ENCODE peak calls at places on chromosomes 16 and 17, in seven cellular contexts. T is lower lobe of right lung, F is choroid plexus epithelial cell, Y is GM10248, I is cardiac fibroblast, N is neural crest cell, Q is sigmoid colon. O is an unnamed sample.
A peak's percentile ranks its signal among the peaks of the same experiment; 100 is the strongest.

GRCh38 chr16:483351-484075 is 44.0 kb upstream of the CAPN15 start:
- DNase-seq in Q (no peak), F (peak; percentile 35), N (no peak), Y (no peak), I (no peak), T (no peak), O (no peak)

GRCh38 chr17:71071837-71072236 is 902.5 kb downstream of the KCNJ2 start:
- DNase-seq in T (no peak), Y (no peak), I (peak; percentile 99), F (peak; percentile 98), N (no peak), Q (no peak), O (no peak)

GRCh38 chr17:17685775-17686291 is 4.6 kb downstream of the RAI1 start:
- DNase-seq in N (no peak), Q (no peak), Y (no peak), I (peak; percentile 69), F (peak; percentile 73), T (peak; percentile 78), O (no peak)

GRCh38 chr16:30651124-30652004 is 604 bp downstream of the PRR14 start:
- DNase-seq in N (peak; percentile 42), I (peak; percentile 67), Q (peak; percentile 85), Y (peak; percentile 88), T (peak; percentile 82), F (peak; percentile 60), O (peak; percentile 93)

GRCh38 chr16:58655215-58655596 is 25.6 kb upstream of the CNOT1 start:
- DNase-seq in N (no peak), Y (no peak), I (no peak), T (no peak), F (no peak), Q (no peak), O (no peak)

GRCh38 chr16:5615868-5616642 is 518.5 kb upstream of the EEF2KMT start:
- DNase-seq in I (peak; percentile 5), F (no peak), T (peak; percentile 60), Y (peak; percentile 59), N (peak; percentile 70), Q (peak; percentile 66), O (peak; percentile 57)

GRCh38 chr17:3754458-3755334 is 31.0 kb downstream of the HASPIN start:
- DNase-seq in T (peak; percentile 93), N (peak; percentile 25), I (peak; percentile 13), Q (no peak), Y (peak; percentile 76), F (no peak), O (peak; percentile 69)

GRCh38 chr16:7303677-7304200 is 28.9 kb upstream of the RBFOX1 start:
- DNase-seq in I (no peak), Y (no peak), Q (no peak), T (no peak), F (no peak), N (no peak), O (no peak)

GRCh38 chr17:56478836-56479447 is 114.6 kb upstream of the NOG start:
- DNase-seq in Q (no peak), I (peak; percentile 22), Y (peak; percentile 20), N (no peak), T (no peak), F (peak; percentile 41), O (peak; percentile 31)

GRCh38 chr17:2837147-2837561 is 40.9 kb downstream of the RAP1GAP2 start:
- DNase-seq in Q (no peak), I (no peak), F (no peak), N (no peak), Y (peak; percentile 69), T (no peak), O (peak; percentile 69)

GRCh38 chr17:1367351-1367745 is 32.7 kb downstream of the YWHAE start:
- DNase-seq in Y (no peak), Q (no peak), T (no peak), N (no peak), F (no peak), I (no peak), O (no peak)

GRCh38 chr16:72312862-72313261 is 140.9 kb upstream of the PMFBP1 start:
- DNase-seq in T (no peak), Y (no peak), F (peak; percentile 43), Q (no peak), I (no peak), N (no peak), O (no peak)

GRCh38 chr16:79970551-79971236 is 370.2 kb upstream of the MAF start:
- DNase-seq in I (peak; percentile 23), F (peak; percentile 12), Q (peak; percentile 77), N (no peak), Y (no peak), T (no peak), O (no peak)

GRCh38 chr17:48552453-48553189 is 7.7 kb upstream of the HOXB2 start:
- DNase-seq in Q (peak; percentile 81), I (no peak), T (no peak), F (no peak), Y (no peak), N (no peak), O (peak; percentile 70)

GRCh38 chr16:1785846-1786170 is 3.0 kb downstream of the NUBP2 start:
- DNase-seq in F (no peak), T (no peak), Y (no peak), I (no peak), Q (no peak), N (no peak), O (no peak)

GRCh38 chr17:32487460-32488176 is 825 bp downstream of the CDK5R1 start:
- DNase-seq in F (no peak), T (peak; percentile 45), Q (no peak), Y (peak; percentile 59), I (peak; percentile 13), N (no peak), O (peak; percentile 73)

GRCh38 chr17:38667099-38667786 is 7.5 kb downstream of the EPOP start:
- DNase-seq in Y (peak; percentile 79), F (peak; percentile 85), I (peak; percentile 79), T (peak; percentile 67), Q (peak; percentile 81), N (peak; percentile 69), O (peak; percentile 82)

GRCh38 chr16:15795615-15796014 is 61.2 kb downstream of the MYH11 start:
- DNase-seq in Y (no peak), F (no peak), N (no peak), I (no peak), Q (peak; percentile 14), T (no peak), O (no peak)

GRCh38 chr16:15799851-15800495 is 56.9 kb downstream of the MYH11 start:
- DNase-seq in F (no peak), T (no peak), I (no peak), N (no peak), Q (peak; percentile 35), Y (no peak), O (no peak)

GRCh38 chr16:15792563-15792971 is 64.3 kb downstream of the MYH11 start:
- DNase-seq in I (no peak), Y (no peak), T (no peak), F (no peak), N (no peak), Q (peak; percentile 73), O (no peak)

GRCh38 chr16:15798671-15799070 is 58.2 kb downstream of the MYH11 start:
- DNase-seq in I (no peak), N (no peak), T (no peak), F (no peak), Y (no peak), Q (peak; percentile 56), O (no peak)

GRCh38 chr16:15796885-15797284 is 59.9 kb downstream of the MYH11 start:
- DNase-seq in Y (no peak), I (no peak), N (no peak), T (no peak), F (no peak), Q (no peak), O (no peak)
- TF ChIP-seq CTCF in Y (no peak), I (no peak), N (no peak), T (no peak), F (no peak), Q (no peak), O (no peak)

DNA sequence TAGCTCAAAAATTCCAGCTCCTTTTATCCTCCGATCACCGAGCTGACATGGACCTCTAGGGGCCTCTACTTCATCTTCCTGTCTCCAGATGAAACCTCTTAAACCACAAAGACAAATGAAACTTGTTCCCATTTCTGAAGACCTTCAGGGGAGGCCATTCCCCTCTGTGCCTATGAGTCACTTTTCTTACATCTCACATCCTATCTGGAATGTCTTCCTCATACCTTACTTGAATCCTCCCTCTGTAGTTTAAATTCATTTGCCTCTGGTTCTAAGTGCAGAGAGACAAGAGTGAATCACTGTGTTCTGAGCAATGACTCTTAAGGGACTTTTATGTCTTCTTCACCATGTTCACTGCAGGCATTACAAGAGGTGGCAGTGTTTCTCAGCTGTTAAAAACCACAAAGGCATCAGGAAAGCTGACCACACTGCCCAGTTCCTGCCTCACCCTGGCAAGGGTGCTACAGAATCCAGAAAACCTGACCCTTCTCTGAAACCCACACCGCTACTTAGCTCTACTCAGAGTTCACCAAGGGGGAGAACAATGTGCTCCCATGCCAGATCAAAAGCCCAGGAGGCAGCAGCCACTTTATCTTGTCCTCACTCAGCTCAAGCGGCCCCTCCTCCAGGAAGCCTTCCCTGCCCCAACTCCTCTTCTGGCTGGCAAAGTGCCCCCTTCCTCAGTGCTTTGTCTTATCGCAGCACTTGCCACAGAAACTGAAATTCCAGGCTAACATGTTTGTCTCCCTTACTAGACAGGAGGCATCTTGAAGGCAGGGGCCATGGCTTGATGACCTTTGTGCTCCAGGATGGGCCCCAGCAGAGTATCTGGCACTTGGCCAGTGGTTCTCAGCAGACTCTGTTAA is 6.4 kb downstream of the CUEDC1 start:
- DNase-seq in I (peak; percentile 97), N (no peak), Q (peak; percentile 75), F (peak; percentile 92), Y (no peak), T (peak; percentile 46), O (no peak)
- TF ChIP-seq CTCF in I (no peak), N (no peak), Q (no peak), F (no peak), Y (no peak), T (peak; percentile 6), O (no peak)

DNA sequence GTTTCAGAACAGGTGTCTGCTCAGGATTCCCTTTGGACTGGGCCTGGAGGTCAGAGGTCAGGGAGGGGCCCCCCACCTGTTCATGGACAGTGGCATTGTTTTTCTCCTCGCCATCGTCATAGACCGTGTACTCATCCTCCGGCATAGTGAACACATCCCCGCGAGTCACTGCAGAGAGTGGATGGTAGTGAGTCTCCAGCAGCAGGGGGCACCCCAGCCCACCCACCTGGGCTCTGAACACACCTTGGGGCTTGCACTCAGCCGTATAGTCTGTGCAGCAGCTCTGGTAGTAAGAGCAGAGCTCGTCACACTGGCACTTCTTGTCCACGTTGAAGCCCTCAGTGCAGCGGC is 448 bp downstream of the VTN start:
- DNase-seq in T (no peak), I (no peak), F (no peak), N (no peak), Q (no peak), Y (no peak), O (no peak)
- TF ChIP-seq CTCF in T (no peak), I (no peak), F (no peak), N (no peak), Q (no peak), Y (no peak), O (no peak)

GRCh38 chr16:67282447-67282805 is 3.1 kb downstream of the PLEKHG4 start:
- DNase-seq in Y (no peak), F (no peak), T (no peak), I (no peak), N (no peak), Q (no peak), O (no peak)

GRCh38 chr16:67283039-67283825 is 3.9 kb downstream of the PLEKHG4 start:
- DNase-seq in Q (no peak), I (peak; percentile 69), T (peak; percentile 1), F (peak; percentile 33), N (no peak), Y (no peak), O (no peak)

GRCh38 chr16:67286441-67287235 is 7.3 kb downstream of the PLEKHG4 start:
- DNase-seq in N (no peak), I (no peak), F (no peak), Y (no peak), Q (no peak), T (no peak), O (no peak)

GRCh38 chr16:67283826-67284555 is 4.7 kb downstream of the PLEKHG4 start:
- DNase-seq in Y (no peak), F (no peak), N (no peak), Q (no peak), T (peak; percentile 24), I (no peak), O (no peak)

GRCh38 chr16:67284699-67285646 is 5.6 kb downstream of the PLEKHG4 start:
- DNase-seq in Y (no peak), N (peak; percentile 26), T (peak; percentile 24), I (peak; percentile 42), Q (no peak), F (peak; percentile 38), O (no peak)
- TF ChIP-seq CTCF in Y (no peak), N (peak; percentile 54), T (peak; percentile 25), I (peak; percentile 73), Q (no peak), F (peak; percentile 67), O (no peak)

O was measured in GM20000.